ENCODE peak calls at places on chromosomes 11 and 22, in seven cellular contexts. K is spleen, S is esophagus muscularis mucosa, T is stomach, O is prostate gland, G is GM12878, Q is transverse colon. Z is an unnamed sample. For H3K4me1, the result is how much of the 10 kb centered on the place peaks cover.

GRCh38 chr11:90650124-90650523 is 427.3 kb upstream of the CHORDC1 start:
- DNase-seq in K (no peak), S (no peak), T (no peak), O (no peak), G (no peak), Q (no peak), Z (no peak)

GRCh38 chr22:34866501-34867171 is 199.3 kb upstream of the ISX start:
- DNase-seq in K (no peak), S (peak), T (no peak), O (no peak), G (no peak), Q (no peak), Z (no peak)

GRCh38 chr11:71418643-71419042 is 29.6 kb downstream of the DHCR7 start:
- DNase-seq in K (no peak), S (no peak), T (no peak), O (no peak), G (peak), Q (peak), Z (no peak)

GRCh38 chr11:74988541-74989268 is at the start of gene NEU3:
- DNase-seq in K (peak), S (no peak), T (peak), O (peak), G (peak), Q (peak), Z (peak)

GRCh38 chr11:25981998-25982397 is 349.9 kb upstream of the ANO3 start:
- DNase-seq in K (no peak), S (no peak), T (no peak), O (no peak), G (peak), Q (no peak), Z (no peak)

GRCh38 chr11:18067372-18067771 is 21.3 kb upstream of the TPH1 start:
- DNase-seq in K (no peak), S (no peak), T (no peak), O (no peak), G (no peak), Q (no peak), Z (no peak)

GRCh38 chr11:85182437-85183109 is 444.6 kb downstream of the DLG2 start:
- DNase-seq in K (no peak), S (no peak), T (no peak), O (no peak), G (no peak), Q (no peak), Z (no peak)

GRCh38 chr11:11657101-11657935 is 35.5 kb upstream of the GALNT18 start:
- DNase-seq in K (no peak), S (no peak), T (no peak), O (no peak), G (no peak), Q (no peak), Z (no peak)

GRCh38 chr11:31786996-31787685 is 24.0 kb downstream of the PAX6 start:
- DNase-seq in K (no peak), S (peak), T (no peak), O (no peak), G (no peak), Q (no peak), Z (no peak)

GRCh38 chr22:20638143-20638870 is 130.9 kb downstream of the MED15 start:
- DNase-seq in K (no peak), S (no peak), T (peak), O (no peak), G (no peak), Q (no peak), Z (no peak)

DNA sequence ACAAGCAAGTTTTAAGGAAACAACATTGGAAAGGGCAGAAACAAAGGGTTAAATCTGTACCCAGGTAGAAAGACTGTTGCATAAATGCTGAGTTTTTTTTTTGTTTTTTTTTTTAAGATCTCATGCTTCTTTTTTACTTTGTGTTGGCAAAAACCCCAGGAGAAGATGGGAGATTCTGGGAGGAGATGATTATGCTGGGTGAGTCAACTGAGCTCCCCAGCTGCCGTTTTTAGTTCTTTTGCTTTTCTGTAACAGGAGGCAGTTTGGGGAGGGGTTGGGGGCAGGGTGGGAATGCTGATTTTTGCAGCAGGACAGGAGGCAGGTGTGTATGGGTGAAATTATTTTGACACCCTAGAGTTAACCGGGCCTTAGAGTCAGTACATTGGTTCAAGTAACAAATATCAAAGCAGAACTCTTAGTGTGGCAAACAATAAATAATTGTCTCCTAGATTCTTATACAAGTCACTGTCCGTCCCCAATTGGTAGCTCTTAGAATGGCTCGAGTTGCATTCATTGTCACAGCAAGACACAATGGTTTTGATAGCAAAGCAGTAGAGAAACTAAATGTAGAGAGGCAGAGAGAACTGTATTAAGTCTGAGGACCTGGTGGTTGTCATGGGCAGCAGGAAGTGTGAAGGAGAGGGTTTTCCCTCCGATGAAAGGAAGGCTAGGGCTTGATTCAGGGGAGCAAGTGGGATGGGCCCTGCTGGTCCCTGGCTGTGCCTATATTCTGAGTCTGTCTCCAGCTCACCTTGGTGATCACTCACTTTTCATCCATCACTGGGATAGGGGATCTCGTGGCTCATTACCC is 36.7 kb downstream of the RCOR2 start:
- DNase-seq in K (no peak), S (no peak), T (no peak), O (no peak), G (no peak), Q (no peak), Z (no peak)
- TF ChIP-seq POLR2A in K (no peak), S (no peak), T (no peak), O (no peak), G (no peak), Q (no peak), Z (no peak)

GRCh38 chr11:130476922-130477491 is 28.6 kb downstream of the ADAMTS15 start:
- DNase-seq in K (no peak), S (peak), T (no peak), O (no peak), G (no peak), Q (no peak), Z (no peak)

GRCh38 chr11:130476200-130476921 is 27.9 kb downstream of the ADAMTS15 start:
- DNase-seq in K (no peak), S (peak), T (no peak), O (no peak), G (no peak), Q (no peak), Z (no peak)

GRCh38 chr11:130478881-130479280 is 30.4 kb downstream of the ADAMTS15 start:
- DNase-seq in K (no peak), S (no peak), T (no peak), O (no peak), G (no peak), Q (no peak), Z (no peak)

GRCh38 chr11:130477646-130478203 is 29.3 kb downstream of the ADAMTS15 start:
- DNase-seq in K (no peak), S (no peak), T (no peak), O (no peak), G (no peak), Q (no peak), Z (no peak)

DNA sequence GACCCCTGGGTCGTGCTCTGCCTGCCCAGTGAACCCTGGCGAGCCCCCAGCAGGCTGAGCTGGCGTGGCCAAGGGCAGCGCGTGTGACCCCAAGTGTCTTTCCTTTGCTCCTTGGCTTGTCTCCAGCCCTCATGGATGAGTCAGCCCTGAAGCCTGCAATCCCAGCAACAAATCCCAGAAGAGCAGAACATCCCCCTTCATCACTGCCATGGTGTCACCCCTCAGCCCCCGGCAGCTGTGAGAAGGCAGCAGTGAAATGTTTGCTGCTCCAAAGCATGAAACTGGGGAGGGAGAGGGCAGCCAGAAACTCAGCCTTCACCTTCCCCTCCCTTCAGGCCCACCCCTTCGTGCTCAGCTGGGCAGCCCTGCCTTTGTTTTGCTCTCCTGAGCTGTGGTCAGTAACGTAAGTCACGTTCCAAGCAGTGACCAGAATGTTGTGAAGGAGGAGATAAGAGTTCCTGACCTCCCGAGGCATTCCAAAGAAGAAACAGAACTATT is 29.8 kb downstream of the ADAMTS15 start:
- DNase-seq in K (no peak), S (peak), T (peak), O (no peak), G (no peak), Q (peak), Z (peak)
- H3K4me1 ChIP-seq in K (under half), S (under half), T (under half), O (under half), G (under half), Q (under half), Z (under half)

GRCh38 chr11:64684357-64684756 is 38.6 kb downstream of the NRXN2 start:
- DNase-seq in K (no peak), S (no peak), T (no peak), O (no peak), G (no peak), Q (no peak), Z (no peak)
- TF ChIP-seq POLR2AphosphoS5 in K (no peak), S (no peak), T (no peak), O (no peak), G (no peak), Q (no peak), Z (no peak)

DNA sequence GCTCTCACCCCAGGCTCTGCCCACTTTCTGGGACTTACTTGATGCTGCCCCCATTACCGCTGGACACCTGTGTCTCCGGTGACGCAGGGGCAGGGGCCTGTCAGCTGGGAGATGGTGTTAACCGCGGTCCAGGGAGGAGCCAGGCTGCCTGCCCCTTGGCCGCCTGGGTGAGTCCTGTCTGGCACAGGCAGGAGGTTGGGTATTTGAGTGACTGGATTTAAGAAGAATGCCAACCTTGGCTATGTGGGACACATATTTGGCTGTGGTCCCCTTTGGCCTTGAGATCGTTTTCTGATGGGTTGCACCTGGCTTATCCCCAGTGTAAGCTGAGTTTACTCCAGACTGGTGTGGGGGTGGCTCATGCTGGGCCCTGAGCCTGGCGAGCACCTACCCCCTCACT is 2.5 kb downstream of the MUC6 start:
- DNase-seq in K (no peak), S (no peak), T (no peak), O (no peak), G (no peak), Q (no peak), Z (no peak)
- TF ChIP-seq POLR2A in K (no peak), S (no peak), T (no peak), O (no peak), G (no peak), Q (no peak), Z (no peak)

GRCh38 chr11:119263352-119263940 is 53.5 kb downstream of the MCAM start:
- DNase-seq in K (no peak), S (no peak), T (no peak), O (no peak), G (no peak), Q (no peak), Z (no peak)
- H3K4me1 ChIP-seq in K (half or more), S (under half), T (under half), O (under half), G (under half), Q (under half), Z (under half)

GRCh38 chr11:3825473-3826154 is 15.1 kb downstream of the RHOG start:
- DNase-seq in K (peak), S (no peak), T (no peak), O (no peak), G (no peak), Q (no peak), Z (no peak)
- TF ChIP-seq POLR2AphosphoS5 in K (no peak), S (no peak), T (no peak), O (no peak), G (peak), Q (no peak), Z (no peak)

DNA sequence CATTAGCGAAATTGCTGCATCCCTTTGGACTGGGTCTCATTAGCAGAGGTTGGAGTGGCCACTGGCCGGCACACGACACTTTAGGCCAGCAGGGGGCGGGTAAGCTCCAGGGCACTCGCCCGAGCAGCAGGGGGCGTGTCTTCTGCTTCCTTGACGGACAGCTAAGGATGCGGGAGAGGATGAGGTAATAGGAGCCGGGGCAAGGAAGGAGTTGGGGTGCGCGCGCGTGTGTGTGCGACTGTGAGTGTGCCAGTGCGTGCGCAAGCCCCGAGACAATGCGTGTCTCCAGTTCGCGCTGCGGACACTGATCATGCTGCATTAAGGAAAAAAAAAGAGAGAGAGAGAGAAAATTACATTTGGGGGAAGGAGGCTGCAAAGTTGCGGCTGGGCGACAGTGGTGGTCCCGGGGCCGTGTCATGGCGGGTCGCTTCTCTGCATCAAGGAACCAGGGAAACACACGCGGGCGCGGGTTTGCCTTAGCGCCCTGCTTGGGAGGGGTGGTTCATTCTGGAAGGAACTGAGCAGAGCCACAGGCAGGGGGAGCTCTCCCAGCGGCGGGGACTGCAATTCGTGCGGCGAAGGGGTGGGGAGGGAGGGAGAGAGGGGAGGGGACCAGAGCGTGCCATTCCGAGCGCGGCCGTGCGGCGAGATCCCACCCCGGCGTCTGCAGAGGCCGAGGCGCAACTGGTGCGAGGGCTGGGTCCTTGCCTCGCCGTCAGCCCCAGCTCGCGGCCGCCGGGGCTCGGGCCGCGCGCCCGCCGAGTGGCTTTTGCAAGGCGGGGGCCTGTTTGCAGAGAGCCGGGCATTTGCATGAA is at the start of gene DTX4:
- DNase-seq in K (peak), S (peak), T (peak), O (peak), G (peak), Q (peak), Z (peak)
- TF ChIP-seq POLR2A in K (no peak), S (no peak), T (no peak), O (peak), G (peak), Q (peak), Z (no peak)

GRCh38 chr22:39937881-39938280 is 22.3 kb upstream of the TMA7B start:
- DNase-seq in K (no peak), S (no peak), T (no peak), O (no peak), G (no peak), Q (no peak), Z (no peak)

GRCh38 chr22:39935116-39935515 is 25.1 kb upstream of the TMA7B start:
- DNase-seq in K (no peak), S (no peak), T (no peak), O (no peak), G (no peak), Q (no peak), Z (no peak)

GRCh38 chr22:39935622-39936021 is 24.6 kb upstream of the TMA7B start:
- DNase-seq in K (no peak), S (no peak), T (no peak), O (no peak), G (no peak), Q (no peak), Z (no peak)

GRCh38 chr22:39938509-39938908 is 21.7 kb upstream of the TMA7B start:
- DNase-seq in K (no peak), S (no peak), T (no peak), O (no peak), G (no peak), Q (no peak), Z (no peak)

DNA sequence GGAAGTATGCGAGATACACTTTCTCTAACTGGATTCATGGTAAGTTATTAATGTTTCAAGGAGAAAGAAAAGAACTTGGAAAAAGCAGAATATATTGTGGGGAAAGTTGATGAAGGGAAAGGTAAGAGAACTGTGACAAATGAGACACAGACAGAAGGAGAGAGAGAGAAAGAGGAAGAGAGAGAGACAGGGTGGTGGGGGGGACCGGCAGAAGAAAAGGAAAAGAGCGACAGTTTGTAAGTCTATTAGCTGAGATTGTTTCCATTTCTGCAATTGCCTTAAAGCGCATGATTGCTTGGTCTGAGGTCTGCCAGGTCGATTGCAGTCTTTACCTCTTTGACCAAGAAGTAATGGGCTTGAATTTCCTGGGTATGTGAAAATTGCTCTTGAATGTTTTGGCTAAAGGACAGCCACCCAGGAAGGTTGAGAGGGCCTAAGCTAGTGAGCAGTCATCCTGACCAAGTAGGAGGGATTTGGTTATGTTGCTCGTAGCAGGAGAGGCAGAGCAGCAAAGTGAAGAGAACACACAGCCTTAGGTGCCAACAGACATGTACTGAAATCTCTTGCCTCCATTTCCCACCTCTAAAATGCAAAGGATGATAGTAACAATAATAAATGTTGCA is 23.6 kb upstream of the TMA7B start:
- DNase-seq in K (no peak), S (no peak), T (no peak), O (no peak), G (no peak), Q (no peak), Z (no peak)
- H3K4me1 ChIP-seq in K (half or more), S (under half), T (under half), O (under half), G (under half), Q (under half), Z (under half)

GRCh38 chr11:28049338-28050216 is 58.4 kb downstream of the KIF18A start:
- DNase-seq in K (no peak), S (no peak), T (no peak), O (no peak), G (no peak), Q (no peak), Z (no peak)
- TF ChIP-seq POLR2AphosphoS5 in K (no peak), S (no peak), T (no peak), O (no peak), G (no peak), Q (no peak), Z (no peak)